ENCODE peak calls at places on chromosome 1, in nine cellular contexts. I is naive thymus-derived CD8-positive, alpha-beta T cell; K is kidney; L is activated CD8-positive, alpha-beta memory T cell treated with anti-CD3 and anti-CD28 coated beads, Interleukin-2, amount 50 U/mL, for 48 hours; Z is activated T-helper 1 cell treated with Interleukin-2 at 50 U/mL for 16 hours; N is Calu3; B is cardiac muscle cell; D is thoracic aorta; E is HT1080. A is an unnamed sample.

GRCh38 chr1:165050246-165050645 is 306.3 kb downstream of the LMX1A start:
- DNase-seq in B (no peak), Z (no peak), L (no peak), D (no peak), N (no peak), K (no peak), E (no peak), I (no peak), A (no peak)

GRCh38 chr1:116096013-116096618 is 15.1 kb upstream of the MAB21L3 start:
- DNase-seq in B (no peak), L (no peak), N (no peak), E (no peak), D (no peak), I (no peak), K (no peak), Z (no peak), A (no peak)

GRCh38 chr1:156025873-156026272 is 5.1 kb upstream of the SSR2 start:
- DNase-seq in B (peak), I (no peak), E (peak), D (no peak), N (peak), L (peak), K (no peak), Z (no peak), A (peak)

GRCh38 chr1:87435484-87435883 is 106.8 kb downstream of the LMO4 start:
- DNase-seq in Z (no peak), D (no peak), I (no peak), N (peak), K (no peak), L (no peak), B (peak), E (peak), A (peak)

GRCh38 chr1:179706339-179706941 is 36.7 kb upstream of the FAM163A start:
- DNase-seq in I (peak), B (peak), Z (peak), E (peak), K (no peak), D (no peak), L (peak), N (peak), A (peak)

GRCh38 chr1:21647431-21648373 is 21.5 kb downstream of the RAP1GAP start:
- DNase-seq in N (no peak), L (peak), I (no peak), E (peak), Z (no peak), D (no peak), B (peak), K (no peak), A (peak)

GRCh38 chr1:159881930-159882839 is 17.8 kb downstream of the CFAP45 start:
- DNase-seq in E (peak), K (peak), I (no peak), D (no peak), B (peak), Z (peak), L (no peak), N (peak), A (peak)

GRCh38 chr1:228548788-228549187 is 61.6 kb downstream of the RNF187 start:
- DNase-seq in E (no peak), L (no peak), Z (no peak), D (no peak), I (no peak), B (no peak), K (no peak), N (no peak), A (no peak)

GRCh38 chr1:211942583-211942982 is 92.8 kb downstream of the INTS7 start:
- DNase-seq in I (no peak), E (no peak), K (no peak), N (no peak), L (no peak), D (no peak), B (no peak), Z (no peak), A (no peak)

GRCh38 chr1:162633327-162633762 is 1.1 kb downstream of the DDR2 start:
- DNase-seq in Z (no peak), L (no peak), E (no peak), N (no peak), B (peak), I (no peak), K (no peak), D (no peak), A (peak)

GRCh38 chr1:243739335-243740003 is 110.6 kb downstream of the AKT3 start:
- DNase-seq in Z (no peak), I (no peak), E (no peak), D (no peak), L (no peak), N (no peak), B (peak), K (no peak), A (no peak)

GRCh38 chr1:218303176-218303575 is 18.1 kb downstream of the RRP15 start:
- DNase-seq in K (no peak), Z (no peak), D (no peak), I (no peak), B (no peak), N (no peak), E (no peak), L (no peak), A (no peak)

GRCh38 chr1:39659538-39659937 is 12.4 kb downstream of the NT5C1A start:
- DNase-seq in Z (no peak), E (no peak), D (no peak), N (no peak), L (no peak), B (no peak), K (no peak), I (no peak), A (no peak)

GRCh38 chr1:158516966-158517365 is 37.2 kb downstream of the OR6Y1 start:
- DNase-seq in D (no peak), L (no peak), N (no peak), I (no peak), B (no peak), K (no peak), E (no peak), Z (no peak), A (no peak)

GRCh38 chr1:71861022-71861421 is 421.3 kb downstream of the NEGR1 start:
- DNase-seq in K (no peak), L (no peak), E (peak), I (no peak), N (no peak), B (peak), Z (no peak), D (no peak), A (peak)

GRCh38 chr1:201719812-201720521 is 109.0 kb upstream of the IPO9 start:
- DNase-seq in E (no peak), I (no peak), D (no peak), N (no peak), L (no peak), K (peak), B (peak), Z (no peak), A (peak)

GRCh38 chr1:212791261-212791675 is 309 bp downstream of the NSL1 start:
- DNase-seq in B (peak), K (no peak), D (no peak), Z (no peak), I (no peak), L (no peak), N (no peak), E (no peak), A (no peak)

GRCh38 chr1:189409774-189410173 is 1067.9 kb downstream of the BRINP3 start:
- DNase-seq in D (no peak), Z (no peak), B (no peak), I (no peak), N (no peak), E (no peak), L (no peak), K (no peak), A (peak)

GRCh38 chr1:15525043-15525958 is 1.3 kb upstream of the CASP9 start:
- DNase-seq in N (no peak), I (peak), D (peak), B (no peak), L (no peak), Z (no peak), E (peak), K (peak), A (no peak)

GRCh38 chr1:185112343-185112742 is 44.4 kb downstream of the TRMT1L start:
- DNase-seq in L (no peak), E (no peak), I (no peak), Z (no peak), B (peak), D (no peak), N (no peak), K (no peak), A (no peak)

GRCh38 chr1:92808353-92808752 is 23.4 kb upstream of the EVI5 start:
- DNase-seq in N (no peak), L (no peak), I (no peak), Z (no peak), D (no peak), K (no peak), B (no peak), E (no peak), A (no peak)

GRCh38 chr1:158121604-158122254 is 59.0 kb upstream of the CD1D start:
- DNase-seq in N (peak), Z (no peak), B (peak), K (no peak), E (peak), I (peak), L (no peak), D (no peak), A (peak)

GRCh38 chr1:23556661-23557470 is 2.4 kb downstream of the ID3 start:
- DNase-seq in E (peak), I (no peak), L (no peak), K (no peak), Z (no peak), B (peak), D (no peak), N (no peak), A (peak)

GRCh38 chr1:173507205-173507846 is 30.2 kb downstream of the PRDX6 start:
- DNase-seq in L (no peak), D (no peak), I (no peak), N (peak), K (no peak), Z (no peak), B (peak), E (peak), A (peak)

GRCh38 chr1:110602466-110602865 is 3.7 kb downstream of the KCNA2 start:
- DNase-seq in K (no peak), L (peak), E (no peak), I (no peak), Z (no peak), B (no peak), N (no peak), D (no peak), A (no peak)

GRCh38 chr1:206734499-206735142 is 36.0 kb upstream of the IL19 start:
- DNase-seq in Z (peak), E (no peak), D (no peak), L (peak), I (peak), K (no peak), N (peak), B (peak), A (peak)

GRCh38 chr1:32221980-32222751 is at the start of the genes EIF3I and TMEM234:
- DNase-seq in L (peak), I (peak), D (peak), B (peak), K (peak), E (peak), N (peak), Z (peak), A (peak)

GRCh38 chr1:16012590-16013219 is 5.1 kb downstream of the HSPB7 start:
- DNase-seq in B (peak), Z (no peak), D (peak), K (peak), E (peak), L (peak), I (no peak), N (peak), A (peak)

GRCh38 chr1:206655471-206655882 is 20.1 kb downstream of the DYRK3 start:
- DNase-seq in Z (no peak), B (peak), I (no peak), E (no peak), D (no peak), L (no peak), K (peak), N (no peak), A (no peak)

GRCh38 chr1:89262643-89263042 is 10.0 kb downstream of the GBP5 start:
- DNase-seq in L (no peak), E (peak), K (no peak), I (no peak), Z (no peak), D (no peak), N (no peak), B (peak), A (peak)

GRCh38 chr1:167043752-167044488 is 46.3 kb downstream of the GPA33 start:
- DNase-seq in E (peak), L (peak), Z (peak), K (peak), B (peak), I (peak), D (no peak), N (peak), A (peak)

GRCh38 chr1:109185357-109185756 is 28.4 kb upstream of the SARS1 start:
- DNase-seq in I (no peak), B (no peak), E (no peak), L (no peak), D (no peak), Z (no peak), K (no peak), N (no peak), A (peak)

GRCh38 chr1:53558916-53559315 is 99.7 kb downstream of the DMRTB1 start:
- DNase-seq in Z (no peak), I (no peak), D (no peak), L (no peak), E (no peak), N (no peak), K (no peak), B (no peak), A (no peak)

GRCh38 chr1:21869620-21870121 is 57.6 kb downstream of the LDLRAD2 start:
- DNase-seq in I (no peak), L (no peak), D (peak), N (peak), K (peak), B (peak), Z (no peak), E (peak), A (peak)

GRCh38 chr1:214966366-214966765 is 116.2 kb upstream of the KCNK2 start:
- DNase-seq in Z (no peak), L (no peak), B (no peak), D (no peak), N (no peak), K (no peak), I (no peak), E (no peak), A (peak)